ENCODE peak calls at places on chromosomes 6 and 20, in seven cellular contexts. M is suprapubic skin, V is A549, T is ovary, Q is H54, X is HCT116, E is heart left ventricle. I is an unnamed sample.

GRCh38 chr20:62500237-62500864 is 24.6 kb upstream of the GATA5 start:
- DNase-seq in M (peak), V (peak), T (peak), Q (peak), X (peak), E (peak), I (peak)

GRCh38 chr6:7976485-7977010 is 66.0 kb upstream of the TXNDC5 start:
- DNase-seq in M (no peak), V (no peak), T (no peak), Q (no peak), X (no peak), E (no peak), I (no peak)

GRCh38 chr6:63094947-63095346 is 116.3 kb upstream of the FKBP1C start:
- DNase-seq in M (no peak), V (no peak), T (no peak), Q (no peak), X (no peak), E (no peak), I (no peak)

GRCh38 chr6:958531-958930 is 265.6 kb upstream of the EXOC2 start:
- DNase-seq in M (no peak), V (peak), T (no peak), Q (no peak), X (no peak), E (no peak), I (no peak)

GRCh38 chr6:152085533-152085932 is 278.1 kb downstream of the ESR1 start:
- DNase-seq in M (no peak), V (peak), T (no peak), Q (no peak), X (peak), E (no peak), I (peak)

GRCh38 chr6:110550353-110550752 is 73.9 kb upstream of the SLC22A16 start:
- DNase-seq in M (no peak), V (no peak), T (no peak), Q (no peak), X (no peak), E (no peak), I (no peak)

GRCh38 chr6:43873806-43874714 is 104.0 kb downstream of the VEGFA start:
- DNase-seq in M (no peak), V (no peak), T (no peak), Q (no peak), X (no peak), E (no peak), I (no peak)

GRCh38 chr20:62132421-62132820 is 10.1 kb downstream of the LSM14B start:
- DNase-seq in M (no peak), V (no peak), T (no peak), Q (no peak), X (no peak), E (peak), I (no peak)

GRCh38 chr6:152594726-152595125 is 42.4 kb downstream of the SYNE1 start:
- DNase-seq in M (no peak), V (no peak), T (no peak), Q (no peak), X (no peak), E (no peak), I (no peak)

GRCh38 chr6:168884646-168885086 is 369.0 kb downstream of the THBS2 start:
- DNase-seq in M (no peak), V (peak), T (peak), Q (peak), X (peak), E (peak), I (peak)

GRCh38 chr6:119351005-119351394 is 1.4 kb upstream of the MAN1A1 start:
- DNase-seq in M (no peak), V (peak), T (no peak), Q (no peak), X (peak), E (no peak), I (peak)

GRCh38 chr6:5259428-5259827 is 1.3 kb downstream of the LYRM4 start:
- DNase-seq in M (no peak), V (no peak), T (no peak), Q (no peak), X (no peak), E (no peak), I (no peak)

GRCh38 chr6:150491131-150491795 is 108.4 kb upstream of the PLEKHG1 start:
- DNase-seq in M (no peak), V (no peak), T (no peak), Q (no peak), X (peak), E (no peak), I (no peak)

GRCh38 chr20:37627060-37627766 is 66.6 kb upstream of the CTNNBL1 start:
- DNase-seq in M (no peak), V (peak), T (peak), Q (peak), X (peak), E (peak), I (peak)

GRCh38 chr6:82458147-82458546 is 94.5 kb downstream of the TPBG start:
- DNase-seq in M (no peak), V (no peak), T (no peak), Q (no peak), X (no peak), E (no peak), I (no peak)

GRCh38 chr6:143135326-143135725 is 74.6 kb downstream of the AIG1 start:
- DNase-seq in M (no peak), V (no peak), T (no peak), Q (no peak), X (no peak), E (no peak), I (no peak)

GRCh38 chr20:41095110-41095969 is 42.0 kb upstream of the PLCG1 start:
- DNase-seq in M (no peak), V (peak), T (peak), Q (peak), X (peak), E (peak), I (peak)

GRCh38 chr6:138722425-138723371 is 50.9 kb upstream of the CCDC28A start:
- DNase-seq in M (no peak), V (peak), T (no peak), Q (peak), X (peak), E (no peak), I (no peak)

GRCh38 chr6:27866370-27867050 is 45.7 kb downstream of the OR2B2 start:
- DNase-seq in M (no peak), V (peak), T (no peak), Q (no peak), X (no peak), E (no peak), I (peak)

GRCh38 chr6:27864906-27865883 is 47.0 kb downstream of the OR2B2 start:
- DNase-seq in M (peak), V (peak), T (peak), Q (peak), X (no peak), E (peak), I (peak)

GRCh38 chr6:27865952-27866369 is 46.2 kb downstream of the OR2B2 start:
- DNase-seq in M (peak), V (peak), T (no peak), Q (no peak), X (no peak), E (no peak), I (peak)

GRCh38 chr6:27867941-27868705 is 44.1 kb downstream of the OR2B2 start:
- DNase-seq in M (no peak), V (no peak), T (no peak), Q (no peak), X (no peak), E (no peak), I (peak)

DNA sequence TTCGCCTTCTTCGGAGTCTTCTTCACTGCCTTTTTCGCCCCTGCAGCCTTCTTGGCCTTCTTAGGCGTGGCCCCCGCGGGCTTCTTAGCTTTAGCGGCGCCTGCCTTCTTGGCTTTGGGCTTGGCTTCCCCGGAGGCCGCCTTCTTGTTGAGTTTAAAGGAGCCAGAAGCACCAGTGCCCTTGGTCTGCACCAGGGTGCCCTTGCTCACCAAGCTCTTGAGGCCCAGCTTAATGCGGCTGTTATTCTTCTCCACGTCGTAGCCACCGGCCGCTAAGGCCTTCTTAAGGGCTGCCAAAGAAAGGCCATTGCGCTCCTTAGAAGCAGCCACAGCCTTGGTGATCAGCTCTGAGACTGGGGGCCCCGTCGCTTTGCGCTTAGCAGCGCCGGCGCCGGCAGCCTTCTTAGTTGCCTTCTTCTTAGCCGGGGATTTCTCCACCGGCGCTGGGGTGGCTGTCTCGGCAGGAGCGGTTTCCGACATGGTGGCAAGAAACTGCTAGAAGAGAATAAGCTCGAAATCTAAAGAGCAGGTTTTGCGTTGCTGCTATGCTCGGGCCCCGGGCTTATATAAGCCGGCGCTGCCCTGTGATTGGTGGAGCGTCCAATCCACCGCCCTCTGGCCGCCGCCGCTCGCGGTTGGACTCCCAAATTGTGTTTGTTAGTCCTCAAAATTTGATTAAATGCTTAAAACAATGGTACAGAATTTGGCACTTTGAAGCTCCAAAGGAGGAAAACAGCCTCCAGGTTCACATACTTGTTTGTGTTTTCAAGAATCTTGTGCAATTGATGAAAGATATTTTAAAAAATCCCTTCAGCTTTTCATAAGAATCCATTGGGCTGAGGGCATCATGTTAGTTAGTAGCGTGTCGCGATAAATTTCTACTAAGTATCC is 44.9 kb downstream of the OR2B2 start:
- DNase-seq in M (peak), V (peak), T (no peak), Q (peak), X (no peak), E (peak), I (peak)
- TF ChIP-seq POLR2A in M (no peak), V (peak), T (no peak), Q (peak), X (no peak), E (peak), I (peak)

GRCh38 chr6:144149894-144150672 is at the start of gene STX11:
- DNase-seq in M (peak), V (peak), T (peak), Q (peak), X (no peak), E (peak), I (peak)
- TF ChIP-seq POLR2A in M (no peak), V (no peak), T (no peak), Q (no peak), X (no peak), E (peak), I (peak)

GRCh38 chr6:125956506-125957390 is at the start of gene HINT3:
- DNase-seq in M (peak), V (peak), T (peak), Q (peak), X (peak), E (peak), I (peak)
- TF ChIP-seq POLR2A in M (no peak), V (no peak), T (peak), Q (peak), X (peak), E (peak), I (peak)

GRCh38 chr6:79077680-79078056 is 386 bp downstream of the PHIP start:
- DNase-seq in M (no peak), V (no peak), T (no peak), Q (peak), X (no peak), E (no peak), I (no peak)

GRCh38 chr6:79079425-79080130 is 1.5 kb upstream of the PHIP start:
- DNase-seq in M (no peak), V (no peak), T (no peak), Q (no peak), X (no peak), E (no peak), I (peak)

GRCh38 chr6:79076881-79077641 is 993 bp downstream of the PHIP start:
- DNase-seq in M (peak), V (peak), T (peak), Q (peak), X (peak), E (peak), I (peak)

GRCh38 chr6:79076160-79076559 is 1.9 kb downstream of the PHIP start:
- DNase-seq in M (no peak), V (no peak), T (no peak), Q (no peak), X (no peak), E (no peak), I (peak)

GRCh38 chr6:79078057-79078969 is at the start of gene PHIP:
- DNase-seq in M (peak), V (peak), T (peak), Q (peak), X (peak), E (peak), I (peak)
- TF ChIP-seq POLR2A in M (peak), V (peak), T (peak), Q (peak), X (peak), E (peak), I (peak)

DNA sequence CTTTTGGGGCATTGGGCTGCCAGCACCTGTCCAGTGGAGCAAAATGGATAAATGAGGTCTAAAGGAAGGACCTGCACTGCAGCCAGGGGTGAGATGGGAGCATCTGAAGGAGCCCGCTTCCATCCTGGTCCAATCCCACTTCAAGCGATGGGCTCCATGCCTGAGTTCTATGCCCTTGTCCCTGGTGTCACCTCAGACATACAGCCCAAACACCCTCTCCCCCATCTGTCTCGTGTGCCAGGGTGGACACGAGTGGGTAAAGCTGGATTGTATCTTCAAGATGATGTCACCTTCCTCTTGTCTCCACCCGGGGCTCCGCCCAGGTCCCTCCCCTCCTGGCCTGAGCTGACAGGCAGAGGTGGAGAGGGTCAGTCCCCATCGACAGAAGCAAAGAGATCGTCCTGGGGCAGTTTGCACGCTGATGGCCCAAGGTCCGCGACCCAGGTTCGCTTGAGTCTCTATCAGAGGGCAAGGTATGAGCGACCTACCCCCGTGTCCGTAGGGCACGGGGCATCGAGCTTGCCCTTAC is 544 bp downstream of the SMIM29 start:
- DNase-seq in M (peak), V (peak), T (peak), Q (peak), X (no peak), E (peak), I (peak)
- TF ChIP-seq POLR2A in M (no peak), V (no peak), T (no peak), Q (peak), X (no peak), E (no peak), I (no peak)

DNA sequence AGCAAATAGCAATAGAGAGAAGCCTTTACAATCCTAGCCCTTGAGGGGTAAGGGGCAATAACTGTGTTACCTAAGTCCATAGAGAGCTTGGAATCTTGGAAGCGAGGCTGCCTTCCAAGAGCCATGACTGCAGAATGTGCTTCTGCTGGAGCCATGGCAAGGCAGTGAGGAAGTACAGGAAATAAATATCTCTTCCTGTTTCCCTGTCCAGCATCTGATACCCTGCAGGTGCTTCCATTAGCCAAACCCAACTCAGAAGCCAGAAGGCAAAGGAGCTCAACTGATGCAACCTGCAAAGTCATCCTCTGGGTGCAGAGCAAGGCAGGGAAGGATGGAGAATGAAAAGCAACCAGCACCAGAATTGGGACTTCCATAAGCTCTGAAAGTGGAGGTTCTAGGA is 41.0 kb upstream of the KLHL31 start:
- DNase-seq in M (no peak), V (no peak), T (no peak), Q (no peak), X (no peak), E (no peak), I (no peak)
- TF ChIP-seq POLR2A in M (no peak), V (no peak), T (no peak), Q (no peak), X (no peak), E (no peak), I (no peak)

DNA sequence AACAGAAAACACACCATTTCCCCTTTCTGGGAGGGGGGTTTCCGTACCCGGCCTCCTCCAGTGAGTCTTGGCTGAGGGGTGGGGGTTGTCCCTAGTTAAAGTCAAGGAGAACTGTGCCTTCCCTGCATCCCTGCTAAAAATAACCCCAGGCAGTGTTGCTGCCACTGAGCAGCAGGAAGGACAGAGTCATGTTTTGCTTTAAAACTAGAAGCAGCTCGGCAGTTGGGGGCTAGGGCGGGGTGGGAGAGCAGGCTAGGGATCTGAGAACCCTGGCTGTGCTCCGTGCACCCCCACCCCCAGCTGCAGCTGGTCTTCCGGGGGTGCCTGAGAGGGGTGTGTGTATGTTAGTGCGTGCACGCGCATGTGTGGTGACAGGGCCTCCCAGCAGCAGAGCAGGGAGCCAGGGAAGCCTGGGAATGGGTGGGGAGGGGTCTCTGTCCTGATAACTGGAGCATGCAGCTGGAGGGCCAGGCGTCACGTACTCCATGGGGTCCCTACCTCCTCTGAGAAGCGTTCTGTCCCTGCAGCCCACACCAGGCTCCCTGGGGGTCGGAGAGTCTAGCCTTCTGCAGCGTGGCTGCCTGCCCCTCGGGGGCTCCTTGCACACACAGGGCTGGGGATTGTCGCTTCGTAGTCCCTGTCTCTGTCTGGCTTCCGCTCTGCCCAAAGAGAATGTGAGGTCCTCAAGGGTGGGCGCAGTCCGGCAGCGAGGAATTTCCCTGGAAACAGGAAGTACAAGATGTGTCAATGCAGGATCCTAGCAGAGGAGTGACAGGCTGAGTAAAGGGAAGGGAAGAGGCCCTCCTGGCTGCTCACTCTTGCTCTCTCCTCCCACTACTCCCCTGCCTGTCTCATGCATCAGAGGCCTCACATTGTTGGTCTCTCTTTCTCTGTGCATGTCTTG is 16.8 kb upstream of the ARMC12 start:
- DNase-seq in M (peak), V (no peak), T (peak), Q (no peak), X (no peak), E (peak), I (peak)
- TF ChIP-seq POLR2A in M (no peak), V (no peak), T (no peak), Q (no peak), X (no peak), E (peak), I (no peak)

GRCh38 chr20:50309764-50310672 is 119.4 kb downstream of the CEBPB start:
- DNase-seq in M (no peak), V (no peak), T (peak), Q (no peak), X (no peak), E (no peak), I (no peak)

GRCh38 chr20:50308166-50308512 is 117.5 kb downstream of the CEBPB start:
- DNase-seq in M (no peak), V (no peak), T (no peak), Q (no peak), X (no peak), E (no peak), I (peak)

GRCh38 chr20:50306478-50307423 is 116.1 kb downstream of the CEBPB start:
- DNase-seq in M (peak), V (no peak), T (peak), Q (no peak), X (no peak), E (no peak), I (no peak)

GRCh38 chr20:50309280-50309763 is 118.7 kb downstream of the CEBPB start:
- DNase-seq in M (no peak), V (peak), T (no peak), Q (no peak), X (no peak), E (no peak), I (no peak)

DNA sequence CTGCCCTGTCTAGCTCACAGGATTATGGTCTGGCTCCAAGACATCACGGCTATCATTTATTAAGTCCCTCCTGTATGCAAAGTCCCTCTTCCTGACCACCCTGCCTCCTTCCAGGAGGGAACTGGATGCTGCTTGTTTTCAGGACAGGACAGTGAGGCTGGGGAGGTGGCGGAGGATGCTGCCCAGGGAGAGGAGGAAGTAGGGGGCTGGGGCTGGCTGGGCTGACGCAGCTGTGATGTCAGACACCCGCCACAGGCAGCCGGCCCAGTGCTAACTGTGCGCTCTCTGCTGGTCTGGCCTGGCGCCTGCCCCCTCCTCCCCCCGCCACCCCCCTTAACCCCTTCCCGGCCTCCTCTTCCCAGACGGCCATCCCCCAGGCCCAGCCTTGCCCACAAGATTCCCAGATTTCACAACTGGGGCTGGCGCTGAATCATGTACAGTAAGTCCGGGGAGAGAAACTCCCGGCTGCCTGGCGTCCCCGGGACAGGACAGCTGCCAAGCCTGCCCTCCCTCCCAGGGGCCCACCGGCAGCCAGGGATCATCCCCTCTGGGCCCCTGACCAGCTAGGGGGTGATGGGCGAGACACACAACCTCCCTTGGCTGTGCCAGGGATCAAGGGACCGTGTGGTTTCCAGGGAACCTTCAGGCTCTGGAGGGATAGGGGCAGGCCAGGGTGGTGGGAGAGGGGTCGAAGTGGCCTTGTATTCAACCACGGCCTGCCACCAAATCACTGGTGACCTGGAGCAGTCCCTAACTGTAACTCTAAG is 118.1 kb downstream of the CEBPB start:
- DNase-seq in M (peak), V (peak), T (peak), Q (peak), X (peak), E (peak), I (peak)
- TF ChIP-seq POLR2A in M (no peak), V (peak), T (peak), Q (peak), X (peak), E (peak), I (no peak)